ENCODE peak calls at places on chromosomes 6 and 20, in seven cellular contexts. E is colonic mucosa; K is body of pancreas; M is psoas muscle; L is GM23338; N is CD8-positive, alpha-beta T cell; C is OCI-LY7. W is an unnamed sample.
A peak's percentile ranks its signal among the peaks of the same experiment; 100 is the strongest.

GRCh38 chr6:160378218-160378617 is 30.0 kb downstream of the SLC22A3 start:
- DNase-seq in E (no peak), K (no peak), C (no peak), M (no peak), L (no peak), N (no peak), W (no peak)

GRCh38 chr6:159995405-159995804 is 26.5 kb downstream of the IGF2R start:
- DNase-seq in L (no peak), E (no peak), M (no peak), K (no peak), N (no peak), C (no peak), W (no peak)

GRCh38 chr6:113980937-113981554 is 10.1 kb upstream of the HDAC2 start:
- DNase-seq in L (peak; percentile 85), C (peak; percentile 35), N (no peak), K (no peak), M (no peak), E (no peak), W (peak; percentile 75)

GRCh38 chr6:83511901-83512681 is at the start of gene PRSS35:
- DNase-seq in N (peak; percentile 23), C (no peak), K (peak; percentile 59), E (peak; percentile 57), L (peak; percentile 89), M (peak; percentile 36), W (peak; percentile 95)

GRCh38 chr20:40941023-40941655 is 87.5 kb upstream of the TOP1 start:
- DNase-seq in E (no peak), M (no peak), C (peak; percentile 94), L (no peak), K (no peak), N (no peak), W (no peak)

GRCh38 chr6:7787137-7787575 is 61.3 kb downstream of the BMP6 start:
- DNase-seq in C (no peak), K (no peak), L (no peak), N (no peak), M (peak; percentile 19), E (peak; percentile 18), W (no peak)

GRCh38 chr6:85459224-85459901 is 9.5 kb downstream of the NT5E start:
- DNase-seq in L (no peak), C (no peak), M (no peak), N (no peak), E (no peak), K (no peak), W (no peak)

GRCh38 chr20:52191132-52191435 is 495 bp downstream of the ZFP64 start:
- DNase-seq in N (no peak), L (peak; percentile 63), K (no peak), M (no peak), E (peak; percentile 67), C (no peak), W (no peak)

GRCh38 chr6:20954325-20954724 is 420.1 kb downstream of the CDKAL1 start:
- DNase-seq in L (no peak), K (no peak), C (no peak), N (no peak), M (no peak), E (no peak), W (no peak)

GRCh38 chr6:108454356-108454755 is 106.4 kb upstream of the FOXO3 start:
- DNase-seq in M (no peak), C (no peak), K (no peak), N (no peak), L (no peak), E (peak; percentile 63), W (no peak)

GRCh38 chr6:121465101-121465500 is 29.7 kb downstream of the GJA1 start:
- DNase-seq in L (no peak), E (no peak), K (no peak), N (no peak), C (no peak), M (no peak), W (no peak)

GRCh38 chr6:138610816-138611215 is 111.5 kb upstream of the NHSL1 start:
- DNase-seq in K (no peak), C (no peak), N (no peak), M (no peak), L (no peak), E (no peak), W (no peak)

GRCh38 chr6:167700199-167700598 is 126.5 kb upstream of the AFDN start:
- DNase-seq in C (no peak), L (no peak), K (no peak), E (no peak), N (no peak), M (no peak), W (peak; percentile 33)

GRCh38 chr6:35018746-35019145 is 122.4 kb downstream of the TCP11 start:
- DNase-seq in N (no peak), C (no peak), E (no peak), M (no peak), L (no peak), K (no peak), W (peak; percentile 14)

GRCh38 chr6:35019171-35019570 is 122.0 kb downstream of the TCP11 start:
- DNase-seq in M (no peak), L (no peak), C (no peak), N (no peak), E (no peak), K (no peak), W (no peak)

GRCh38 chr6:35023091-35023490 is 118.0 kb downstream of the TCP11 start:
- DNase-seq in L (no peak), M (no peak), C (no peak), K (no peak), E (no peak), N (no peak), W (peak; percentile 37)

GRCh38 chr6:35019831-35020230 is 121.3 kb downstream of the TCP11 start:
- DNase-seq in N (no peak), C (no peak), M (no peak), L (no peak), K (no peak), E (no peak), W (peak; percentile 7)

DNA sequence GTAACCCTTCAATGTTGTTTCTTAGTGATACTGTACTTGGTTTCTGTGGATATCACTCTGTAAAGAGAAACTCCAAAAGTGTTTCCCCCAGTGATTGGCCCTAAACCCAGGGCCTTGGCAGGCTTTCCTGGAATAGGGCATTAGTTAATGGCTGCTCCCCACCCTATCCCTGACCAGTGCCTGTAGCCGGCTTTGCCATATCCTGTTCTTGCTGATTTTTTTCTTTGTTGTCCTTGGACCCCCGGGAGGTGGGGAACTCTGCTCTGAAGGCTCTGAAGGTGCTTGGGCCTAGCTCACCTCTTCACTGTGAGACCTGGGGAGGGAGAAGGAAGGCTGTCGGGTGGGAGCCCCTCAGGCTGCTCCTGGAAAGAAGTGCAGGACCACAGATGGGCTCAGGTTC is 120.1 kb downstream of the TCP11 start:
- DNase-seq in M (peak; percentile 41), K (no peak), E (no peak), L (peak; percentile 38), C (no peak), N (no peak), W (peak; percentile 73)
- H3K4me3 ChIP-seq in M (peak overlapping the region; percentile 6), K (no peak overlapping the region), E (no peak overlapping the region), L (no peak overlapping the region), C (no peak overlapping the region), N (no peak overlapping the region), W (no peak overlapping the region)

GRCh38 chr6:142764306-142764705 is 180.7 kb downstream of the HIVEP2 start:
- DNase-seq in E (no peak), M (no peak), N (no peak), C (no peak), L (no peak), K (no peak), W (no peak)

GRCh38 chr6:142758257-142759025 is 186.5 kb downstream of the HIVEP2 start:
- DNase-seq in E (no peak), C (no peak), K (no peak), L (no peak), M (no peak), N (no peak), W (no peak)

GRCh38 chr6:142763205-142763604 is 181.8 kb downstream of the HIVEP2 start:
- DNase-seq in E (no peak), M (no peak), L (no peak), K (no peak), N (no peak), C (no peak), W (no peak)

GRCh38 chr6:142760152-142760551 is 184.8 kb downstream of the HIVEP2 start:
- DNase-seq in E (no peak), C (no peak), M (no peak), K (no peak), N (no peak), L (no peak), W (no peak)

GRCh38 chr6:142761756-142762155 is 183.2 kb downstream of the HIVEP2 start:
- DNase-seq in C (peak; percentile 19), E (no peak), K (no peak), N (no peak), L (no peak), M (no peak), W (no peak)
- H3K36me3 ChIP-seq in C (peaks cover 81% of the 10 kb centered on the region), E (no peaks in the 10 kb centered on the region), K (peaks cover 11% of the 10 kb centered on the region), N (peaks cover 38% of the 10 kb centered on the region), L (no peaks in the 10 kb centered on the region), M (peaks cover 6% of the 10 kb centered on the region), W (no peaks in the 10 kb centered on the region)

GRCh38 chr6:34318492-34319470 is 70.0 kb upstream of the SMIM29 start:
- DNase-seq in K (no peak), N (no peak), L (no peak), C (no peak), M (no peak), E (no peak), W (no peak)
- H3K27ac ChIP-seq in K (peak overlapping the region; percentile 25), N (no peak overlapping the region), L (no peak overlapping the region), C (peak overlapping the region; percentile 77), M (peak overlapping the region; percentile 48), E (no peak overlapping the region), W (no peak overlapping the region)

GRCh38 chr6:22952076-22952475 is 382.7 kb downstream of the HDGFL1 start:
- DNase-seq in C (no peak), M (no peak), E (no peak), N (no peak), L (no peak), K (no peak), W (no peak)

GRCh38 chr6:22959571-22959970 is 390.2 kb downstream of the HDGFL1 start:
- DNase-seq in K (no peak), C (no peak), E (no peak), L (no peak), N (no peak), M (no peak), W (no peak)

GRCh38 chr6:22958677-22959076 is 389.3 kb downstream of the HDGFL1 start:
- DNase-seq in M (no peak), N (no peak), L (peak; percentile 3), K (no peak), E (no peak), C (no peak), W (no peak)

GRCh38 chr6:22956029-22956715 is 386.8 kb downstream of the HDGFL1 start:
- DNase-seq in L (no peak), C (no peak), K (no peak), E (no peak), N (no peak), M (no peak), W (no peak)

DNA sequence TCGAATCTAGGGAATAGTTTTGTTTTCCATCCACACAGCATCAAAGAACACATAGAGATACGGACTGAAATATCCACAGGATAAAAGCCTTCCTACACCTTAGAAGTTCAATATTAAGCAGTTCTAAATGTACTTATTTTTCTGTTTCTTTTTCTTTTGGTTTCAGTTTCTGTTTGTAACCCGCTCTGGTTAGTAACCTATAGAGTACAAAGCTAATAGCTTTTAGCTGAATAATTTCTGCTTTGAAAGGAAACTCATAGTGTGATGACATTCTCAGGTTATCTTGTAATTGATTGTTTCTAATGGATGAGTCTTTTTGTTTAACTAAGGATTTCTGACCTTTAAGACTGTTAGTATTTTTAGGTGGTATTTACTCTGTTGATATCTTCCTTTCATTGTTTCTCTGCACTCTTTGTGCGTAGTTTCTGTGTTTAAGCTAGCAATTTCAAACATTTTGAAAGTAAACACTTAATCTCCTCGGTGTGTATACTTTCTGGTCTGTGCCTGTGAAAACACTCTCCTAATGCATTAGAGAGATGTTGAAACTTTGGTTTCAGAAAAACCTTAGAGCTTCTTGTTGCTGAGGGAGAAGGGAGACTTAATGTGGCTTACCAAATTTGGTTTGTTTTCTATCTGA is 385.5 kb downstream of the HDGFL1 start:
- DNase-seq in K (no peak), L (no peak), E (no peak), N (no peak), M (no peak), C (no peak), W (no peak)
- H3K4me3 ChIP-seq in K (no peak overlapping the region), L (no peak overlapping the region), E (no peak overlapping the region), N (peak overlapping the region; percentile 14), M (peak overlapping the region; percentile 51), C (no peak overlapping the region), W (peak overlapping the region; percentile 34)

W was measured in endodermal cell.